ENCODE peak calls at places on chromosomes 5 and 9, in six cellular contexts. I is fibroblast of mammary gland; U is mucosa of descending colon; X is CD8-positive, alpha-beta T cell; C is left lung; J is fibroblast of pulmonary artery. G is an unnamed sample.

GRCh38 chr5:76305264-76305663 is 97.8 kb upstream of the IQGAP2 start:
- DNase-seq in U (no peak), I (no peak), C (no peak), X (no peak), J (peak), G (no peak)

GRCh38 chr9:112751059-112751795 is 667 bp downstream of the SNX30 start:
- DNase-seq in C (peak), X (peak), J (peak), I (peak), U (peak), G (peak)

GRCh38 chr5:142677212-142677611 is 8.7 kb downstream of the FGF1 start:
- DNase-seq in J (no peak), X (no peak), U (no peak), I (peak), C (no peak), G (no peak)

GRCh38 chr9:108860764-108861163 is 1.3 kb upstream of the ACTL7A start:
- DNase-seq in C (no peak), X (no peak), U (no peak), J (no peak), I (no peak), G (no peak)

GRCh38 chr9:97555164-97555563 is 53.7 kb downstream of the TMOD1 start:
- DNase-seq in C (no peak), J (peak), U (no peak), X (no peak), I (no peak), G (no peak)

GRCh38 chr5:68273717-68274409 is 58.3 kb downstream of the PIK3R1 start:
- DNase-seq in U (no peak), C (no peak), I (no peak), X (no peak), J (no peak), G (no peak)

GRCh38 chr9:71984388-71985069 is 73.1 kb downstream of the C9orf85 start:
- DNase-seq in U (no peak), I (peak), C (peak), X (no peak), J (peak), G (no peak)

GRCh38 chr5:150082364-150082763 is 4.0 kb downstream of the CSF1R start:
- DNase-seq in I (no peak), J (no peak), C (no peak), U (no peak), X (no peak), G (no peak)

GRCh38 chr5:154227090-154227489 is 36.6 kb downstream of the GALNT10 start:
- DNase-seq in X (no peak), U (no peak), C (no peak), I (no peak), J (no peak), G (no peak)

GRCh38 chr5:172076783-172077244 is 70.4 kb upstream of the FBXW11 start:
- DNase-seq in X (no peak), J (no peak), U (no peak), I (peak), C (no peak), G (no peak)

GRCh38 chr9:91376239-91376638 is 14.5 kb upstream of the AUH start:
- DNase-seq in X (no peak), I (peak), U (no peak), C (no peak), J (no peak), G (no peak)

GRCh38 chr5:14505310-14506140 is 76.1 kb upstream of the OTULINL start:
- DNase-seq in X (no peak), I (peak), J (no peak), C (no peak), U (no peak), G (no peak)

GRCh38 chr9:297104-297794 is 82.6 kb downstream of the DOCK8 start:
- DNase-seq in J (no peak), C (peak), X (no peak), I (peak), U (no peak), G (no peak)

GRCh38 chr5:38601133-38601842 is 44.8 kb upstream of the LIFR start:
- DNase-seq in X (no peak), J (peak), I (no peak), C (no peak), U (no peak), G (no peak)

GRCh38 chr9:125241863-125242739 is 958 bp upstream of the HSPA5 start:
- DNase-seq in U (peak), X (no peak), C (peak), I (no peak), J (no peak), G (no peak)

GRCh38 chr5:43315697-43316096 is 2.5 kb upstream of the HMGCS1 start:
- DNase-seq in I (no peak), U (no peak), C (no peak), X (no peak), J (no peak), G (no peak)

GRCh38 chr9:135566552-135566951 is 5.0 kb downstream of the PAEP start:
- DNase-seq in J (no peak), C (no peak), U (no peak), I (no peak), X (no peak), G (no peak)

GRCh38 chr5:35233601-35234000 is 3.3 kb upstream of the PRLR start:
- DNase-seq in C (no peak), U (no peak), J (no peak), I (no peak), X (no peak), G (no peak)

GRCh38 chr5:172164773-172165212 is 23.2 kb downstream of the STK10 start:
- DNase-seq in I (peak), X (no peak), J (peak), U (no peak), C (no peak), G (no peak)

GRCh38 chr9:95316794-95317118 is 753 bp downstream of the FANCC start:
- DNase-seq in I (peak), J (peak), U (peak), X (no peak), C (peak), G (peak)

GRCh38 chr9:91949946-91950664 is at the start of gene ROR2:
- DNase-seq in J (peak), I (peak), C (peak), X (peak), U (peak), G (peak)

GRCh38 chr5:78765756-78766411 is 117.3 kb upstream of the LHFPL2 start:
- DNase-seq in C (no peak), U (no peak), I (no peak), X (no peak), J (no peak), G (no peak)

GRCh38 chr5:78773655-78774054 is 125.1 kb upstream of the LHFPL2 start:
- DNase-seq in U (no peak), J (no peak), X (no peak), C (no peak), I (peak), G (no peak)

GRCh38 chr5:78766412-78766762 is 117.8 kb upstream of the LHFPL2 start:
- DNase-seq in I (peak), J (no peak), U (no peak), C (no peak), X (no peak), G (no peak)

GRCh38 chr5:78771260-78772240 is 123.0 kb upstream of the LHFPL2 start:
- DNase-seq in X (no peak), U (peak), I (no peak), C (no peak), J (peak), G (no peak)

GRCh38 chr5:78768781-78769380 is 120.3 kb upstream of the LHFPL2 start:
- DNase-seq in X (no peak), C (no peak), I (no peak), U (no peak), J (no peak), G (no peak)
- TF ChIP-seq CTCF in X (no peak), C (no peak), I (no peak), U (no peak), J (no peak), G (no peak)

DNA sequence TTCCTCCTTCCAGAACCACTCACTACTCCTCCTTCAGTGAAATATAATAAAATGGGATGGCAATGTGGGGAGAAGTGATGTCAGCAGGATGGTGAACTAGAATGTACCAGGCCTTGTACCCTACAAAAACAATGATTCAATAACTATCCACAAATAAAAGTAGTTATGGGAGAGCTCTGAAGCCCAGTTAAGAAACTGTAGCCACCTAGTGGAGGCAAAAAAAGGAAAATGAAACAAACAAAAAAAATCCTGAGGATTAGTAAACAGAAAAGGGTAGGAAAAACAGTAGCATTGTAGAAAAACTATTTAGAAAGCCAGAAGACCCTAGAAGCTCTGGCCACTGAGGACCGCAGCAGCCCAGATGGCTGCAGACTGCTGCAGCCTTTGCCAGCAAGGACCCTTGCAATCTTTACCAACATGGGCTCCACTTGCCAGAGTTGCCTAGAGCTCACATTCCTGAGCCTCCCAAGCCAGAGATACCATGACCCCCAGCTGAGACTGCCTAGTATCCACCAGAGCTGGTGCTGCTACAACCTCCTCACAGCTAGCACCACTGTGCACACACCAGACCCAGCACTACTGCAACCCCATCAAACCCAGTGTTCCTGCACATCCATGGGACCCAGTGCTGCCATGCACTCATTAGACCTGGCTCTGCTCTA is 259.7 kb upstream of the MSX2 start:
- DNase-seq in I (no peak), U (no peak), C (no peak), X (no peak), J (no peak), G (no peak)
- TF ChIP-seq CTCF in I (no peak), U (no peak), C (no peak), X (no peak), J (peak), G (no peak)

GRCh38 chr9:122380293-122380692 is 9.5 kb downstream of the PTGS1 start:
- DNase-seq in C (no peak), U (no peak), I (no peak), X (no peak), J (no peak), G (no peak)

GRCh38 chr9:122381206-122381950 is 10.6 kb downstream of the PTGS1 start:
- DNase-seq in J (no peak), U (no peak), I (no peak), X (no peak), C (no peak), G (no peak)

GRCh38 chr9:122377241-122378164 is 6.7 kb downstream of the PTGS1 start:
- DNase-seq in U (no peak), X (no peak), J (no peak), I (no peak), C (no peak), G (no peak)

GRCh38 chr9:122378236-122378635 is 7.4 kb downstream of the PTGS1 start:
- DNase-seq in C (no peak), J (no peak), I (no peak), X (no peak), U (no peak), G (no peak)

GRCh38 chr9:122379340-122379739 is 8.5 kb downstream of the PTGS1 start:
- DNase-seq in U (no peak), C (no peak), J (no peak), I (peak), X (no peak), G (no peak)
- TF ChIP-seq CTCF in U (no peak), C (peak), J (peak), I (peak), X (no peak), G (peak)

GRCh38 chr5:146568161-146568560 is 52.2 kb upstream of the GPR151 start:
- DNase-seq in X (no peak), I (no peak), C (no peak), U (no peak), J (no peak), G (no peak)

GRCh38 chr5:146562461-146562860 is 46.5 kb upstream of the GPR151 start:
- DNase-seq in X (no peak), C (no peak), I (no peak), J (no peak), U (no peak), G (no peak)

GRCh38 chr5:146561711-146562110 is 45.7 kb upstream of the GPR151 start:
- DNase-seq in I (no peak), U (no peak), C (no peak), X (no peak), J (no peak), G (no peak)

GRCh38 chr5:146564036-146564762 is 48.2 kb upstream of the GPR151 start:
- DNase-seq in X (no peak), J (no peak), U (no peak), I (no peak), C (no peak), G (no peak)

DNA sequence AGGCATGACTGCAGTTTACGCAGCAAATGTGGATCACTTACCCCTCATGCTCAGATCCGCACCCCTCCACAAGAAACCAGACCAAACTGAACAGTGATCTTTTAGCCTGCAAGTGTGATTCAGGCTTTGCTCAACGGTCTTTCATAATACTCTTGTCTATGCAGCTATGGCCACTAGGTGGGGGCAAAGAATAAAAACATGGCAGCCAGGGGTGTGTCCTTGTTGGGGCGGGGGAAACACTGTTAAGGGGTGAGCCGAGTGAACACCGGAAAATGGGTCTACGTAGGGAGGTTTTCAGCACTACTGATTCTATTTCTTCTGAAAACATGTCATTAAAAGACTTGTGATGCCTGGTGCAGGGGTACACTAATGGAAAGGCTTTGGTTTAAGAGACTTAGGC is 49.8 kb upstream of the GPR151 start:
- DNase-seq in X (peak), I (peak), C (no peak), U (no peak), J (peak), G (peak)
- TF ChIP-seq CTCF in X (no peak), I (peak), C (peak), U (no peak), J (peak), G (peak)

GRCh38 chr9:11092974-11093373 is 480.2 kb upstream of the PTPRD start:
- DNase-seq in C (no peak), I (no peak), J (no peak), U (no peak), X (no peak), G (no peak)
- TF ChIP-seq CTCF in C (no peak), I (no peak), J (no peak), U (no peak), X (no peak), G (peak)

DNA sequence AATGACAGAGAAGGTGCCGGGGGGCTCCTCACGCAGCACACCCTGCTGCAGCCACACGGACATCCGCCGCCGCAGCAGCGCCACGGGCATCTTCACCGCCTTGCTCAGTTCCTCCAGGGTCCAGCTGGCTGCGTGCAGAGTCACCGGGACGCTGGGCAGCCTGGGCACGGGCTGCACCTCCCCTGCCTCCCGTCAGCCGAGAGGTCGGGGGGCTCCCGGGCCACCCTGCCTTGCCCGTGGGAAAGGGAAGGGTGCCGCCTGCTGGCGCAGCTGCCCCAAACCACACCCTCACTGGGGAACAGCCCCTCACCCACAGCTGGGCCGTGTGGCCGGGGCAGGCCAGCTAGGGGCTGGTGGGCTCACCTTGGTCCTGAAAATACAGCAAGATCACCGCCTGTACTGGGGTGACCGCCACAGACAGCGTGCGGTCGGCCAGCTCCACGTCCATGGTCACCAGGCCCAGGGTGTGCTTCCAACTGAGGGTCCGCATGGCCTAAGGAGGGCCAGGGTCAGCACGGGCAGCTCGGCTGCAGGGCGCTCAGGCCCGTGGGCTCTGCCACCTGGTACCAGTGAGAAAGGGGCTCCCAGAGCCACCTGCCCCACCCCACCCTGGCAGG is 3.6 kb upstream of the TMEM210 start:
- DNase-seq in U (no peak), J (no peak), C (no peak), I (no peak), X (no peak), G (no peak)
- TF ChIP-seq CTCF in U (no peak), J (peak), C (no peak), I (no peak), X (no peak), G (peak)

GRCh38 chr9:132669636-132670358 is at the start of gene DDX31:
- DNase-seq in C (peak), I (peak), J (peak), U (peak), X (peak), G (peak)
- TF ChIP-seq CTCF in C (no peak), I (no peak), J (no peak), U (peak), X (no peak), G (peak)

GRCh38 chr9:22228542-22228941 is 218.1 kb upstream of the DMRTA1 start:
- DNase-seq in I (peak), C (no peak), U (no peak), X (no peak), J (peak), G (no peak)
- TF ChIP-seq CTCF in I (peak), C (no peak), U (no peak), X (no peak), J (peak), G (no peak)